ENCODE peak calls at places on chromosomes 13 and 19, in five cellular contexts. S, Y, M, N and R are unnamed samples. For H3K4me1, the result is how much of the 10 kb centered on the place peaks cover.

GRCh38 chr19:40612831-40613668 is 11.9 kb downstream of the LTBP4 start:
- DNase-seq in S (no peak), M (peak), N (peak), Y (peak), R (peak)

GRCh38 chr13:108948269-108948671 is 318.9 kb downstream of the MYO16 start:
- DNase-seq in N (no peak), M (no peak), Y (no peak), S (peak), R (no peak)

GRCh38 chr13:21511841-21512240 is 52.7 kb upstream of the ZDHHC20 start:
- DNase-seq in N (no peak), M (no peak), Y (no peak), S (no peak), R (no peak)

GRCh38 chr19:50264483-50265186 is 61.2 kb downstream of the MYH14 start:
- DNase-seq in M (no peak), N (no peak), Y (peak), S (peak), R (no peak)

GRCh38 chr13:100131863-100132574 is 43.1 kb downstream of the PCCA start:
- DNase-seq in N (no peak), S (peak), Y (no peak), M (no peak), R (no peak)

GRCh38 chr19:4371209-4371897 is 28.0 kb downstream of the MPND start:
- DNase-seq in S (no peak), Y (no peak), N (no peak), M (no peak), R (peak)

GRCh38 chr13:112444416-112445399 is 68.6 kb downstream of the SPACA7 start:
- DNase-seq in M (no peak), N (no peak), Y (no peak), S (no peak), R (no peak)

GRCh38 chr13:110648155-110648819 is 32.9 kb downstream of the NAXD start:
- DNase-seq in Y (no peak), S (no peak), M (no peak), N (no peak), R (no peak)

GRCh38 chr13:107883561-107884175 is 331.7 kb downstream of the LIG4 start:
- DNase-seq in S (no peak), Y (no peak), M (no peak), N (no peak), R (no peak)

GRCh38 chr13:50161052-50161451 is 145.8 kb downstream of the KCNRG start:
- DNase-seq in N (no peak), Y (no peak), M (no peak), S (peak), R (no peak)

GRCh38 chr13:99617474-99618255 is 116.4 kb downstream of the TM9SF2 start:
- DNase-seq in N (peak), S (peak), M (peak), Y (peak), R (no peak)

GRCh38 chr13:33683376-33683775 is 134.6 kb upstream of the RFC3 start:
- DNase-seq in Y (no peak), N (no peak), M (no peak), S (no peak), R (no peak)

GRCh38 chr13:95300625-95301134 is 571 bp downstream of the ABCC4 start:
- DNase-seq in S (peak), M (no peak), Y (peak), N (peak), R (peak)

GRCh38 chr13:72062566-72062965 is 195.6 kb upstream of the DACH1 start:
- DNase-seq in N (peak), S (no peak), Y (peak), M (no peak), R (peak)

GRCh38 chr19:6394831-6395230 is 1.9 kb upstream of the GTF2F1 start:
- DNase-seq in Y (peak), N (no peak), M (no peak), S (no peak), R (no peak)

GRCh38 chr19:2779121-2779740 is 3.8 kb downstream of the SGTA start:
- DNase-seq in M (no peak), S (no peak), N (no peak), Y (no peak), R (no peak)

GRCh38 chr13:31045621-31046081 is 113.2 kb downstream of the TEX26 start:
- DNase-seq in N (peak), Y (no peak), S (peak), M (no peak), R (peak)

GRCh38 chr19:38115264-38115802 is 108.7 kb downstream of the DPF1 start:
- DNase-seq in N (no peak), S (no peak), Y (no peak), M (no peak), R (no peak)

GRCh38 chr19:8194528-8195275 is 14.5 kb upstream of the CERS4 start:
- DNase-seq in M (no peak), N (peak), S (no peak), Y (no peak), R (peak)

GRCh38 chr13:105050696-105051095 is 1484.8 kb downstream of the EFNB2 start:
- DNase-seq in N (no peak), M (no peak), Y (no peak), S (no peak), R (no peak)

GRCh38 chr13:103952183-103952582 is 886.0 kb upstream of the SLC10A2 start:
- DNase-seq in M (no peak), S (no peak), Y (no peak), N (no peak), R (no peak)

GRCh38 chr13:101453784-101454201 is 1.3 kb downstream of the ITGBL1 start:
- DNase-seq in N (peak), S (no peak), Y (peak), M (no peak), R (no peak)

GRCh38 chr19:49387936-49388372 is at the start of gene KASH5:
- DNase-seq in S (no peak), N (peak), Y (peak), M (peak), R (peak)

GRCh38 chr19:35860818-35861639 is 4.3 kb downstream of the KIRREL2 start:
- DNase-seq in S (peak), Y (peak), N (no peak), M (no peak), R (no peak)

GRCh38 chr19:741506-742131 is 9.3 kb upstream of the MISP start:
- DNase-seq in S (peak), M (no peak), Y (peak), N (no peak), R (no peak)

GRCh38 chr19:952049-952679 is 26.3 kb downstream of the ARID3A start:
- DNase-seq in N (no peak), M (no peak), Y (no peak), S (no peak), R (no peak)

DNA sequence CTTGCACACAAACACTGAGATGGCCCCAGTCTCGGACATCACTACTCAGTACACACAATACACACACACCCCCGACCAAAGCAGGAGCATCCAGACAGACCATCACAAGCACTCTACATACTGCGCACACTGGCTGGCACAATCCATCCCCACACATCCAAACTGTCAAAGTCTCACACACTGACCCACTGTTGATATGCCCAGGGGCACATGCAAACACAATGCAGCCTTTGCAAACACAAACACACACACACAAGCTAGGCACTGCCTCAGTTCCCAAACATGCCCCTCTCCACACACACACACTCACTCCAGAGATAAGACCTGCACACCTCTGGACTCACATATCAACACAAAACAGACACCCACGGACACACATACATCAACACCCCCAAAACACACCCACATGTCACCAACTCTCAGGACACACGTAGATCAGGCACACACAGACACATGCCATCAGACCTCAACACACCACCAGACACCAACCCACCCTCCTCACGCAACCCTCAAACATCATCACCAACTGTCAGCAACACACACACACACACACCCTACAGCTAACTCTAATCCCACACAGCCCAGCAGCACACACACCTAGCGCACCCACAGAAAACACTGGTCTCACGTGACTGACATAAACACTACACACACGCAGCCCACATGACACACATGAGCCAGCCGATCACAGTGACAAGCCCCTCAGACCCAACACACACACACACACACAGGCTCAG is 1.9 kb downstream of the BBC3 start:
- DNase-seq in N (peak), M (no peak), S (peak), Y (no peak), R (no peak)
- H3K4me3 ChIP-seq in N (no peak), M (peak), S (peak), Y (peak), R (peak)

GRCh38 chr13:52348983-52349780 is 56.8 kb downstream of the THSD1 start:
- DNase-seq in Y (no peak), S (no peak), N (no peak), M (no peak), R (no peak)

GRCh38 chr13:52345048-52345447 is 60.9 kb downstream of the THSD1 start:
- DNase-seq in M (no peak), S (no peak), N (no peak), Y (no peak), R (no peak)

GRCh38 chr13:52348081-52348480 is 57.9 kb downstream of the THSD1 start:
- DNase-seq in M (no peak), N (no peak), S (no peak), Y (no peak), R (no peak)

GRCh38 chr13:52344108-52344507 is 61.9 kb downstream of the THSD1 start:
- DNase-seq in S (no peak), N (no peak), M (no peak), Y (no peak), R (no peak)

GRCh38 chr13:52345631-52346251 is 60.2 kb downstream of the THSD1 start:
- DNase-seq in M (no peak), N (no peak), Y (no peak), S (no peak), R (no peak)
- H3K4me1 ChIP-seq in M (under half), N (under half), Y (under half), S (under half), R (under half)

GRCh38 chr13:97848886-97849285 is 104.6 kb upstream of the IPO5 start:
- DNase-seq in S (no peak), Y (no peak), N (no peak), M (no peak), R (no peak)
- TF ChIP-seq CTCF in S (no peak), Y (no peak), N (no peak), M (no peak), R (no peak)

DNA sequence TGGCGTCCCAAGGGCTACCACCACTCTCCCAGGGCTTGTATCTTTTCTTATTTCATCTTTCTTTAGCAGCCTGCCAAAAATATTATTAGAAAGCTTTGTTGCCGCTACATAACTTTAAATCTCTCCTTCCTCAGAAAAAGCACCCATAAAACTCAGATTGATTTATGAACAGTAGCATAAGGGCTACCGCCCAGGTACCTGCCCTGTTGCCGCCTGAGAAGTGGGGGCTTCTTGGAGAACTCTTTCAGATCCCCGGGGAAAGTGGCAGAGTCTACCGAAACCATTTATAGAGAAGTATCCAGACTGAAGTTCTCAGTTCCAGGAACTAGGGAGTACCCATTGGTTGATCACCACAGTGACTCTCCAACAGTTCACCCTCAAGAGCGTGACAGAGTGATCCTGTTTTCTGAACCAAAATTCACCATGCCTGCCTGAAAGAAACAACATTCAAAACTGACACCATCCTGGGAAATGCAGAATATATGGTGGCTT is 697 bp upstream of the N4BP2L1 start:
- DNase-seq in N (no peak), Y (no peak), S (no peak), M (no peak), R (no peak)
- H3K4me3 ChIP-seq in N (no peak), Y (peak), S (peak), M (peak), R (no peak)

DNA sequence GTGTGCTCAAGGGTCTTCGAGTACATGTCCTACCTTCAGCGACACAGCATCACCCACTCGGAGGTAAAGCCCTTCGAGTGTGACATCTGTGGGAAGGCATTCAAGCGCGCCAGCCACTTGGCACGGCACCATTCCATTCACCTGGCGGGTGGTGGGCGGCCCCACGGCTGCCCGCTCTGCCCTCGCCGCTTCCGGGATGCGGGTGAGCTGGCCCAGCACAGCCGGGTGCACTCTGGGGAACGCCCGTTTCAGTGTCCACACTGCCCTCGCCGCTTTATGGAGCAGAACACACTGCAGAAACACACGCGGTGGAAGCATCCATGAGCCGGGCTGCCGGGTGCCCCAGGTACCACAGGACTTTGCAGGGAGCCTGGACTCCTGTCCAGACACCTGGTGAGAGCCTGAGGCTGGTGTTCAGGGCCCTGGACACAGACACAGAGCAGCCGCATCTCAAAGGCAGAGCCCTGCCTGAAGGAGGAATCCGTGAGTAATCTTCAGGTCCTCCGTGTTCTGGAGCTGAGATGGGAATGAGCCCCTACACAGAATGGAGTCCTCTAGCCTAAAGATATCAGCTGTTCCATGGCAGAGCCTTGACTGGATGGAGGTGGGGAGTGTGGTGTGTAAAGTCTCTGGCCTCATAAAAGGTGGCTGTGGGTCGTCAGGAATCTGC is 1.5 kb downstream of the ZNF581 start:
- DNase-seq in S (no peak), Y (no peak), M (no peak), N (no peak), R (no peak)
- H3K4me1 ChIP-seq in S (half or more), Y (under half), M (under half), N (half or more), R (under half)

GRCh38 chr19:46755853-46756543 is 9.7 kb upstream of the STRN4 start:
- DNase-seq in M (no peak), S (no peak), Y (no peak), N (no peak), R (no peak)

GRCh38 chr19:46756544-46756888 is 10.3 kb upstream of the STRN4 start:
- DNase-seq in N (no peak), M (no peak), Y (no peak), S (no peak), R (no peak)

GRCh38 chr19:46755077-46755852 is 9.0 kb upstream of the STRN4 start:
- DNase-seq in M (no peak), Y (no peak), S (no peak), N (no peak), R (peak)

GRCh38 chr19:46748325-46749109 is 2.3 kb upstream of the STRN4 start:
- DNase-seq in M (peak), N (peak), S (peak), Y (peak), R (no peak)

GRCh38 chr19:46753420-46754155 is 7.3 kb upstream of the STRN4 start:
- DNase-seq in S (peak), N (peak), Y (peak), M (no peak), R (no peak)
- TF ChIP-seq CTCF in S (peak), N (peak), Y (peak), M (peak), R (peak)